ENCODE peak calls at places on chromosomes 5 and 9, in eight cellular contexts. O is T-helper 9 cell; Y is AG08395; Q is cerebellar cortex; D is iPS-NIHi11; M is head of caudate nucleus; V is LNCaP clone FGC; Z is stimulated activated CD4-positive, alpha-beta T cell treated with anti-CD3 and anti-CD28 coated beads, Interleukin-12 subunit alpha, Interleukin-12 subunit beta, amount 100 ng/mL, for 4 hours. F is an unnamed sample.

GRCh38 chr9:17137576-17137975 is 2.7 kb downstream of the CNTLN start:
- DNase-seq in O (no peak), Y (no peak), Q (no peak), D (no peak), M (no peak), V (no peak), Z (no peak), F (no peak)

GRCh38 chr9:16266648-16267276 is 603.7 kb downstream of the BNC2 start:
- DNase-seq in O (no peak), Y (no peak), Q (no peak), D (peak), M (no peak), V (no peak), Z (no peak), F (no peak)

GRCh38 chr9:8823131-8823895 is 1023.7 kb upstream of the DMAC1 start:
- DNase-seq in O (no peak), Y (no peak), Q (no peak), D (no peak), M (no peak), V (no peak), Z (no peak), F (no peak)

GRCh38 chr9:127874301-127875216 is 2.9 kb downstream of the AK1 start:
- DNase-seq in O (no peak), Y (no peak), Q (no peak), D (no peak), M (no peak), V (no peak), Z (no peak), F (peak)

GRCh38 chr9:125683486-125683885 is 23.5 kb downstream of the MAPKAP1 start:
- DNase-seq in O (no peak), Y (no peak), Q (no peak), D (no peak), M (no peak), V (no peak), Z (no peak), F (no peak)

GRCh38 chr5:170166101-170166500 is 60.4 kb downstream of the FOXI1 start:
- DNase-seq in O (no peak), Y (no peak), Q (no peak), D (no peak), M (no peak), V (no peak), Z (no peak), F (no peak)

GRCh38 chr9:135827301-135827700 is 80.0 kb downstream of the CAMSAP1 start:
- DNase-seq in O (no peak), Y (no peak), Q (no peak), D (no peak), M (no peak), V (no peak), Z (no peak), F (no peak)

GRCh38 chr9:15332939-15333338 is 25.9 kb upstream of the TTC39B start:
- DNase-seq in O (no peak), Y (no peak), Q (no peak), D (no peak), M (no peak), V (no peak), Z (no peak), F (no peak)

GRCh38 chr9:100091650-100092049 is 7.2 kb downstream of the ERP44 start:
- DNase-seq in O (no peak), Y (no peak), Q (no peak), D (no peak), M (no peak), V (no peak), Z (no peak), F (no peak)

GRCh38 chr9:104280711-104281110 is 186.6 kb downstream of the SMC2 start:
- DNase-seq in O (no peak), Y (no peak), Q (no peak), D (no peak), M (no peak), V (no peak), Z (no peak), F (no peak)

GRCh38 chr5:56147679-56148230 is 85.4 kb downstream of the ANKRD55 start:
- DNase-seq in O (no peak), Y (no peak), Q (no peak), D (no peak), M (no peak), V (no peak), Z (no peak), F (peak)

GRCh38 chr9:98811051-98811650 is 3.7 kb downstream of the GALNT12 start:
- DNase-seq in O (no peak), Y (peak), Q (no peak), D (no peak), M (no peak), V (no peak), Z (no peak), F (no peak)

GRCh38 chr5:166117062-166117743 is 2174.2 kb upstream of the WWC1 start:
- DNase-seq in O (no peak), Y (no peak), Q (no peak), D (no peak), M (no peak), V (no peak), Z (no peak), F (no peak)

GRCh38 chr5:168314735-168315411 is 23.4 kb downstream of the WWC1 start:
- DNase-seq in O (no peak), Y (peak), Q (no peak), D (peak), M (no peak), V (peak), Z (no peak), F (no peak)

GRCh38 chr5:159059722-159060121 is 40.0 kb downstream of the EBF1 start:
- DNase-seq in O (no peak), Y (no peak), Q (no peak), D (no peak), M (no peak), V (no peak), Z (no peak), F (no peak)

GRCh38 chr5:130282044-130282443 is 377.8 kb downstream of the CHSY3 start:
- DNase-seq in O (no peak), Y (peak), Q (no peak), D (no peak), M (no peak), V (no peak), Z (no peak), F (no peak)

GRCh38 chr5:131720714-131721113 is 76.1 kb downstream of the FNIP1 start:
- DNase-seq in O (no peak), Y (no peak), Q (peak), D (no peak), M (no peak), V (no peak), Z (no peak), F (no peak)

GRCh38 chr5:114726126-114726525 is 364.3 kb downstream of the KCNN2 start:
- DNase-seq in O (no peak), Y (no peak), Q (no peak), D (no peak), M (no peak), V (no peak), Z (no peak), F (no peak)

GRCh38 chr5:90871356-90871755 is 312.8 kb downstream of the ADGRV1 start:
- DNase-seq in O (no peak), Y (no peak), Q (no peak), D (no peak), M (no peak), V (no peak), Z (no peak), F (no peak)

GRCh38 chr9:133919253-133920115 is 72.6 kb downstream of the VAV2 start:
- DNase-seq in O (no peak), Y (no peak), Q (no peak), D (no peak), M (no peak), V (no peak), Z (no peak), F (no peak)

GRCh38 chr5:132483661-132484385 is 6.8 kb downstream of the IRF1 start:
- DNase-seq in O (no peak), Y (no peak), Q (no peak), D (no peak), M (no peak), V (no peak), Z (no peak), F (no peak)

GRCh38 chr9:134393582-134394280 is 67.5 kb downstream of the RXRA start:
- DNase-seq in O (no peak), Y (no peak), Q (no peak), D (no peak), M (no peak), V (no peak), Z (no peak), F (no peak)

GRCh38 chr9:77953590-77953989 is 78.0 kb downstream of the GNAQ start:
- DNase-seq in O (no peak), Y (no peak), Q (no peak), D (no peak), M (no peak), V (no peak), Z (no peak), F (no peak)

GRCh38 chr5:10729320-10730133 is 31.5 kb downstream of the DAP start:
- DNase-seq in O (no peak), Y (no peak), Q (no peak), D (no peak), M (peak), V (no peak), Z (no peak), F (peak)

GRCh38 chr5:53416144-53416730 is 64.2 kb upstream of the FST start:
- DNase-seq in O (no peak), Y (no peak), Q (no peak), D (no peak), M (no peak), V (no peak), Z (no peak), F (peak)

GRCh38 chr5:181036816-181037364 is 3.2 kb upstream of the BTNL9 start:
- DNase-seq in O (no peak), Y (no peak), Q (no peak), D (no peak), M (no peak), V (no peak), Z (no peak), F (no peak)

GRCh38 chr5:139022528-139022927 is 147.4 kb upstream of the LRRTM2 start:
- DNase-seq in O (no peak), Y (no peak), Q (no peak), D (no peak), M (no peak), V (peak), Z (no peak), F (no peak)

GRCh38 chr5:109922396-109922995 is 232.8 kb downstream of the MAN2A1 start:
- DNase-seq in O (no peak), Y (no peak), Q (no peak), D (no peak), M (no peak), V (no peak), Z (no peak), F (no peak)

GRCh38 chr5:135596788-135597187 is 18.0 kb upstream of the CXCL14 start:
- DNase-seq in O (no peak), Y (no peak), Q (no peak), D (no peak), M (no peak), V (no peak), Z (no peak), F (no peak)

GRCh38 chr9:131732636-131733340 is 7.1 kb downstream of the RAPGEF1 start:
- DNase-seq in O (peak), Y (no peak), Q (no peak), D (no peak), M (no peak), V (no peak), Z (no peak), F (peak)

GRCh38 chr9:98318834-98319478 is 63.5 kb upstream of the TBC1D2 start:
- DNase-seq in O (no peak), Y (peak), Q (no peak), D (no peak), M (no peak), V (no peak), Z (no peak), F (no peak)

GRCh38 chr5:44983006-44983405 is 174.3 kb downstream of the MRPS30 start:
- DNase-seq in O (no peak), Y (no peak), Q (no peak), D (no peak), M (no peak), V (no peak), Z (no peak), F (no peak)

GRCh38 chr5:104045987-104046386 is 483.4 kb upstream of the NUDT12 start:
- DNase-seq in O (no peak), Y (no peak), Q (no peak), D (no peak), M (no peak), V (no peak), Z (no peak), F (no peak)

GRCh38 chr5:156000115-156000514 is 326.8 kb upstream of the SGCD start:
- DNase-seq in O (no peak), Y (no peak), Q (no peak), D (no peak), M (no peak), V (no peak), Z (no peak), F (no peak)

GRCh38 chr5:157080291-157080690 is 21.4 kb upstream of the HAVCR1 start:
- DNase-seq in O (no peak), Y (no peak), Q (no peak), D (no peak), M (no peak), V (no peak), Z (no peak), F (no peak)

GRCh38 chr9:211557-211956 is 3.1 kb upstream of the DOCK8 start:
- DNase-seq in O (no peak), Y (no peak), Q (no peak), D (no peak), M (no peak), V (no peak), Z (no peak), F (no peak)